ENCODE peak calls at places on chromosomes 4 and X, in nine cellular contexts. K, T, S, W, U, F, Y, E and D are unnamed samples.

GRCh38 chr4:38562751-38563198 is 101.2 kb upstream of the KLF3 start:
- DNase-seq in K (peak; percentile 67), T (no peak), S (no peak), W (no peak), U (peak; percentile 75), F (no peak), Y (no peak), E (peak; percentile 39), D (no peak)

GRCh38 chr4:128468485-128468989 is 180.9 kb upstream of the PGRMC2 start:
- DNase-seq in K (peak; percentile 66), T (no peak), S (peak; percentile 90), W (peak; percentile 56), U (peak; percentile 87), F (no peak), Y (peak; percentile 72), E (peak; percentile 54), D (no peak)

GRCh38 chr4:145886871-145887240 is 51.8 kb downstream of the ZNF827 start:
- DNase-seq in K (no peak), T (no peak), S (no peak), W (no peak), U (no peak), F (no peak), Y (no peak), E (no peak), D (no peak)

GRCh38 chrX:65581661-65582339 is 47.2 kb upstream of the LAS1L start:
- DNase-seq in K (peak; percentile 61), T (peak; percentile 64), S (no peak), W (peak; percentile 32), U (peak; percentile 68), F (peak; percentile 57), Y (no peak), E (peak; percentile 49), D (peak; percentile 53)

GRCh38 chrX:154321152-154321551 is 25.6 kb downstream of the TKTL1 start:
- DNase-seq in K (no peak), T (no peak), S (no peak), W (no peak), U (no peak), F (no peak), Y (no peak), E (no peak), D (no peak)

GRCh38 chr4:190014771-190015537 is 12.1 kb downstream of the FRG2 start:
- DNase-seq in K (no peak), T (no peak), S (no peak), W (no peak), U (no peak), F (no peak), Y (no peak), E (no peak), D (no peak)

GRCh38 chr4:172809319-172809718 is 359.3 kb upstream of the GALNT7 start:
- DNase-seq in K (no peak), T (no peak), S (no peak), W (no peak), U (no peak), F (no peak), Y (no peak), E (no peak), D (no peak)

GRCh38 chrX:16711219-16712115 is 1.0 kb downstream of the CTPS2 start:
- DNase-seq in K (no peak), T (no peak), S (no peak), W (no peak), U (peak; percentile 65), F (no peak), Y (no peak), E (no peak), D (no peak)

GRCh38 chr4:122639181-122639580 is 18.3 kb upstream of the IL21 start:
- DNase-seq in K (no peak), T (no peak), S (no peak), W (no peak), U (no peak), F (no peak), Y (no peak), E (peak; percentile 56), D (peak; percentile 76)

GRCh38 chr4:86918539-86919072 is 16.2 kb upstream of the AFF1 start:
- DNase-seq in K (no peak), T (no peak), S (peak; percentile 73), W (no peak), U (no peak), F (no peak), Y (no peak), E (peak; percentile 68), D (no peak)

GRCh38 chr4:54318904-54319303 is 89.8 kb downstream of the PDGFRA start:
- DNase-seq in K (no peak), T (no peak), S (peak; percentile 34), W (no peak), U (no peak), F (no peak), Y (no peak), E (peak; percentile 25), D (peak; percentile 46)

GRCh38 chrX:446243-446642 is 59.5 kb upstream of the PPP2R3B start:
- DNase-seq in K (no peak), T (no peak), S (no peak), W (no peak), U (no peak), F (no peak), Y (no peak), E (no peak), D (no peak)

GRCh38 chrX:131262738-131263679 is 26.1 kb downstream of the IGSF1 start:
- DNase-seq in K (no peak), T (no peak), S (no peak), W (no peak), U (no peak), F (no peak), Y (no peak), E (no peak), D (no peak)

GRCh38 chr4:1869530-1870327 is 1.5 kb upstream of the NSD2 start:
- DNase-seq in K (no peak), T (peak; percentile 55), S (no peak), W (no peak), U (peak; percentile 75), F (no peak), Y (no peak), E (no peak), D (no peak)

GRCh38 chrX:77749695-77750094 is 36.3 kb downstream of the ATRX start:
- DNase-seq in K (no peak), T (no peak), S (peak; percentile 10), W (no peak), U (no peak), F (no peak), Y (no peak), E (no peak), D (no peak)

GRCh38 chr4:88985088-88985779 is 71.8 kb downstream of the FAM13A start:
- DNase-seq in K (no peak), T (no peak), S (peak; percentile 51), W (no peak), U (no peak), F (no peak), Y (peak; percentile 18), E (peak; percentile 43), D (no peak)

DNA sequence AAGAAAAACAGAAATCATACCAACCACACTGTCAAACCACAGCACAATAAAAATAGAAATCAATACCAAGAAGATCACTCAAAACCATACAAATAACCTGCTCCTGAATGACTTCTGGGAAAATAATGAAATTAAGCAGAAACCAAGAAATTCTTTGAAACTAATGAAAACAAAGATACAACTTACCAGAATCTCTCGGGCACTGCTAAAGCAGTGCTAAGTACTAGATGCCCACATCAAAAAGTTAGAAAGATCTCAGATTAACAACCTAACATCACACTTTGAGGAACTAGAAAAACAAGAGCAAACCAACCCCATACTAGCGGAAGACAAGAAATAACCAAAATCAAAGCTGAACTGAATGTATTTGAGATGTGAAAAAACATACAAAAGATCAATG is 33.2 kb downstream of the AWAT2 start:
- DNase-seq in K (no peak), T (no peak), S (no peak), W (no peak), U (no peak), F (no peak), Y (no peak), E (no peak), D (no peak)
- H3K4me3 ChIP-seq in K (no peak overlapping the region), T (no peak overlapping the region), S (no peak overlapping the region), W (no peak overlapping the region), U (no peak overlapping the region), F (no peak overlapping the region), Y (no peak overlapping the region), E (no peak overlapping the region), D (no peak overlapping the region)

GRCh38 chr4:94490437-94490836 is 38.7 kb downstream of the PDLIM5 start:
- DNase-seq in K (no peak), T (no peak), S (no peak), W (no peak), U (no peak), F (no peak), Y (no peak), E (no peak), D (no peak)

GRCh38 chr4:94489075-94489474 is 37.3 kb downstream of the PDLIM5 start:
- DNase-seq in K (no peak), T (no peak), S (no peak), W (no peak), U (no peak), F (no peak), Y (no peak), E (no peak), D (no peak)

GRCh38 chr4:94486372-94486801 is 34.6 kb downstream of the PDLIM5 start:
- DNase-seq in K (no peak), T (no peak), S (no peak), W (no peak), U (no peak), F (no peak), Y (no peak), E (peak; percentile 20), D (no peak)

GRCh38 chr4:94488667-94489066 is 36.9 kb downstream of the PDLIM5 start:
- DNase-seq in K (no peak), T (no peak), S (no peak), W (no peak), U (no peak), F (no peak), Y (peak; percentile 82), E (peak; percentile 95), D (no peak)

DNA sequence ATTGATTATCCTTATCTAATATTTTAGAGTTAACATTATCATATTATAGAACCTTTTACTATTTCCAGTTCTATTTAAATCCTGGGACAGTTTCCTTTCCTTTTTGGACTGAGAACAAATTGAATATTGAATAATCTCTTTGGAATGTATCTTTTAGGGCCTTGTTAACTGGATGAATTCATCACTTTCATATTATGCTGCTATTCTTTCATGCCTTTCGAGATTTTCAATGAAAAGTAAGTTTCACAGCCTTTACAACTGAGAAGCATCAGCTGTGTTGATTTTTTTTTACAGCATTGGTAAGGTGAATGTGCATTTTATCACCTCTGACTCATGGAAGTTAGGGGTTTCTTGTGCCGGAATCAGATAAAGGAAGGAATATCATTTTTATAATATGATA is 39.6 kb downstream of the PDLIM5 start:
- DNase-seq in K (no peak), T (no peak), S (no peak), W (no peak), U (no peak), F (no peak), Y (peak; percentile 46), E (peak; percentile 54), D (no peak)
- H3K4me3 ChIP-seq in K (no peak overlapping the region), T (no peak overlapping the region), S (no peak overlapping the region), W (no peak overlapping the region), U (no peak overlapping the region), F (no peak overlapping the region), Y (no peak overlapping the region), E (no peak overlapping the region), D (no peak overlapping the region)

GRCh38 chr4:3792813-3793212 is 26.6 kb downstream of the ADRA2C start:
- DNase-seq in K (no peak), T (no peak), S (no peak), W (no peak), U (no peak), F (no peak), Y (no peak), E (no peak), D (no peak)
- H3K4me3 ChIP-seq in K (no peak overlapping the region), T (no peak overlapping the region), S (no peak overlapping the region), W (no peak overlapping the region), U (no peak overlapping the region), F (no peak overlapping the region), Y (no peak overlapping the region), E (no peak overlapping the region), D (no peak overlapping the region)

GRCh38 chr4:100188829-100189228 is 1.4 kb downstream of the DDIT4L start:
- DNase-seq in K (no peak), T (no peak), S (no peak), W (no peak), U (no peak), F (no peak), Y (no peak), E (peak; percentile 1), D (no peak)
- H3K4me3 ChIP-seq in K (no peak overlapping the region), T (no peak overlapping the region), S (no peak overlapping the region), W (no peak overlapping the region), U (peak overlapping the region; percentile 58), F (no peak overlapping the region), Y (no peak overlapping the region), E (no peak overlapping the region), D (no peak overlapping the region)